ENCODE peak calls at places on chromosome 20, in eight cellular contexts. One of them, this sample, is unnamed.

GRCh38 chr20:44215125-44215524 is 4.6 kb upstream of the OSER1 start:
- DNase-seq in H9: peak; percentile 78
- DNase-seq in fibroblast of villous mesenchyme: peak; percentile 68
- DNase-seq in PC-9: no peak
- DNase-seq in ovary: peak; percentile 71
- DNase-seq in pancreas: peak; percentile 45
- DNase-seq in lower lobe of right lung: peak; percentile 67
- DNase-seq in fibroblast of lung: peak; percentile 74
- DNase-seq in this sample: peak; percentile 72

GRCh38 chr20:43916875-43917371 is 2.3 kb downstream of the TOX2 start:
- DNase-seq in H9: no peak
- DNase-seq in fibroblast of villous mesenchyme: no peak
- DNase-seq in PC-9: peak; percentile 52
- DNase-seq in ovary: no peak
- DNase-seq in pancreas: no peak
- DNase-seq in lower lobe of right lung: no peak
- DNase-seq in fibroblast of lung: peak; percentile 50
- DNase-seq in this sample: no peak

GRCh38 chr20:4513720-4514119 is 208.0 kb upstream of the PRND start:
- DNase-seq in H9: no peak
- DNase-seq in fibroblast of villous mesenchyme: peak; percentile 34
- DNase-seq in PC-9: peak; percentile 42
- DNase-seq in ovary: no peak
- DNase-seq in pancreas: no peak
- DNase-seq in lower lobe of right lung: no peak
- DNase-seq in fibroblast of lung: peak; percentile 73
- DNase-seq in this sample: no peak

GRCh38 chr20:35264755-35265154 is 13.2 kb downstream of the MMP24OS start:
- DNase-seq in H9: peak; percentile 87
- DNase-seq in fibroblast of villous mesenchyme: peak; percentile 18
- DNase-seq in PC-9: no peak
- DNase-seq in ovary: no peak
- DNase-seq in pancreas: no peak
- DNase-seq in lower lobe of right lung: no peak
- DNase-seq in fibroblast of lung: no peak
- DNase-seq in this sample: peak; percentile 58

GRCh38 chr20:2521369-2522305 is 12.9 kb upstream of the ZNF343 start:
- DNase-seq in H9: peak; percentile 47
- DNase-seq in fibroblast of villous mesenchyme: peak; percentile 48
- DNase-seq in PC-9: no peak
- DNase-seq in ovary: no peak
- DNase-seq in pancreas: no peak
- DNase-seq in lower lobe of right lung: no peak
- DNase-seq in fibroblast of lung: peak; percentile 55
- DNase-seq in this sample: peak; percentile 63

GRCh38 chr20:1841554-1842140 is 53.6 kb upstream of the SIRPA start:
- DNase-seq in H9: no peak
- DNase-seq in fibroblast of villous mesenchyme: peak; percentile 74
- DNase-seq in PC-9: no peak
- DNase-seq in ovary: no peak
- DNase-seq in pancreas: no peak
- DNase-seq in lower lobe of right lung: peak; percentile 60
- DNase-seq in fibroblast of lung: peak; percentile 46
- DNase-seq in this sample: no peak

GRCh38 chr20:16400249-16400648 is 173.0 kb downstream of the KIF16B start:
- DNase-seq in H9: no peak
- DNase-seq in fibroblast of villous mesenchyme: no peak
- DNase-seq in PC-9: no peak
- DNase-seq in ovary: no peak
- DNase-seq in pancreas: no peak
- DNase-seq in lower lobe of right lung: no peak
- DNase-seq in fibroblast of lung: no peak
- DNase-seq in this sample: no peak

GRCh38 chr20:59765599-59766177 is 161.3 kb downstream of the PHACTR3 start:
- DNase-seq in H9: peak; percentile 58
- DNase-seq in fibroblast of villous mesenchyme: no peak
- DNase-seq in PC-9: no peak
- DNase-seq in ovary: no peak
- DNase-seq in pancreas: no peak
- DNase-seq in lower lobe of right lung: no peak
- DNase-seq in fibroblast of lung: no peak
- DNase-seq in this sample: peak; percentile 44

GRCh38 chr20:54980321-54980960 is 505.0 kb downstream of the DOK5 start:
- DNase-seq in H9: no peak
- DNase-seq in fibroblast of villous mesenchyme: no peak
- DNase-seq in PC-9: no peak
- DNase-seq in ovary: no peak
- DNase-seq in pancreas: no peak
- DNase-seq in lower lobe of right lung: no peak
- DNase-seq in fibroblast of lung: no peak
- DNase-seq in this sample: no peak

GRCh38 chr20:8579060-8579459 is 447.0 kb downstream of the PLCB1 start:
- DNase-seq in H9: no peak
- DNase-seq in fibroblast of villous mesenchyme: no peak
- DNase-seq in PC-9: no peak
- DNase-seq in ovary: no peak
- DNase-seq in pancreas: no peak
- DNase-seq in lower lobe of right lung: no peak
- DNase-seq in fibroblast of lung: no peak
- DNase-seq in this sample: no peak

GRCh38 chr20:59740621-59741020 is 136.3 kb downstream of the PHACTR3 start:
- DNase-seq in H9: no peak
- DNase-seq in fibroblast of villous mesenchyme: no peak
- DNase-seq in PC-9: no peak
- DNase-seq in ovary: no peak
- DNase-seq in pancreas: no peak
- DNase-seq in lower lobe of right lung: no peak
- DNase-seq in fibroblast of lung: no peak
- DNase-seq in this sample: no peak

GRCh38 chr20:60512436-60512835 is 554.2 kb downstream of the CDH26 start:
- DNase-seq in H9: peak; percentile 39
- DNase-seq in fibroblast of villous mesenchyme: peak; percentile 7
- DNase-seq in PC-9: no peak
- DNase-seq in ovary: no peak
- DNase-seq in pancreas: no peak
- DNase-seq in lower lobe of right lung: no peak
- DNase-seq in fibroblast of lung: peak; percentile 58
- DNase-seq in this sample: no peak

GRCh38 chr20:58472273-58473018 is 42.8 kb downstream of the APCDD1L start:
- DNase-seq in H9: no peak
- DNase-seq in fibroblast of villous mesenchyme: no peak
- DNase-seq in PC-9: no peak
- DNase-seq in ovary: no peak
- DNase-seq in pancreas: no peak
- DNase-seq in lower lobe of right lung: no peak
- DNase-seq in fibroblast of lung: no peak
- DNase-seq in this sample: no peak

GRCh38 chr20:6660441-6660840 is 107.0 kb upstream of the BMP2 start:
- DNase-seq in H9: no peak
- DNase-seq in fibroblast of villous mesenchyme: no peak
- DNase-seq in PC-9: no peak
- DNase-seq in ovary: no peak
- DNase-seq in pancreas: no peak
- DNase-seq in lower lobe of right lung: peak; percentile 56
- DNase-seq in fibroblast of lung: no peak
- DNase-seq in this sample: no peak

GRCh38 chr20:59104848-59105247 is 58.8 kb upstream of the ZNF831 start:
- DNase-seq in H9: no peak
- DNase-seq in fibroblast of villous mesenchyme: no peak
- DNase-seq in PC-9: no peak
- DNase-seq in ovary: no peak
- DNase-seq in pancreas: no peak
- DNase-seq in lower lobe of right lung: no peak
- DNase-seq in fibroblast of lung: no peak
- DNase-seq in this sample: no peak

GRCh38 chr20:51221791-51222408 is 199.0 kb upstream of the KCNG1 start:
- DNase-seq in H9: peak; percentile 72
- DNase-seq in fibroblast of villous mesenchyme: peak; percentile 8
- DNase-seq in PC-9: peak; percentile 76
- DNase-seq in ovary: no peak
- DNase-seq in pancreas: no peak
- DNase-seq in lower lobe of right lung: no peak
- DNase-seq in fibroblast of lung: peak; percentile 86
- DNase-seq in this sample: no peak

GRCh38 chr20:40592891-40593290 is 96.1 kb downstream of the MAFB start:
- DNase-seq in H9: no peak
- DNase-seq in fibroblast of villous mesenchyme: no peak
- DNase-seq in PC-9: no peak
- DNase-seq in ovary: no peak
- DNase-seq in pancreas: no peak
- DNase-seq in lower lobe of right lung: no peak
- DNase-seq in fibroblast of lung: no peak
- DNase-seq in this sample: no peak

GRCh38 chr20:48635791-48636267 is 192.0 kb downstream of the PREX1 start:
- DNase-seq in H9: peak; percentile 82
- DNase-seq in fibroblast of villous mesenchyme: peak; percentile 50
- DNase-seq in PC-9: peak; percentile 50
- DNase-seq in ovary: no peak
- DNase-seq in pancreas: no peak
- DNase-seq in lower lobe of right lung: peak; percentile 66
- DNase-seq in fibroblast of lung: peak; percentile 39
- DNase-seq in this sample: peak; percentile 76

GRCh38 chr20:7939663-7940062 is 595 bp downstream of the HAO1 start:
- DNase-seq in H9: no peak
- DNase-seq in fibroblast of villous mesenchyme: no peak
- DNase-seq in PC-9: no peak
- DNase-seq in ovary: no peak
- DNase-seq in pancreas: no peak
- DNase-seq in lower lobe of right lung: no peak
- DNase-seq in fibroblast of lung: no peak
- DNase-seq in this sample: no peak

DNA sequence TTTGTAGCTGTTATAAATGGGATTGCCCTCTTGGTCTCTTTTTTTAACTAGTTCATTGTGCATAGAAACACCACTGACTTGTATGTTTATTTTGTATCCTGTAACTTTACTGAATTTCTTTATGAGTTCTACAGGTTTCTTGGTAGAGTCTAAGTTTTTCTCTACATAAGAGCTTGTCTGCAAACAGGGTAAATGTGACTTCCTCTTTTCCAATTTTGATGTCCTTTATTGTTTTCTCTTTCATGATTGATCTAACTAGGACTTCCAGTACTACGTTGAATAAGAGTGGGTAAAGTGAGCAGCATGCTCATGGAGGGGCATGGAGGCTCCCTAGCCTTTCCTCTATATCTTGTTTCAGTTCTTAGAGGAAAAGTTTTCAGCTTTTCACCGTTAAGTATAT is 3.0 kb upstream of the WFDC10A start:
- DNase-seq in H9: no peak
- DNase-seq in fibroblast of villous mesenchyme: no peak
- DNase-seq in PC-9: no peak
- DNase-seq in ovary: no peak
- DNase-seq in pancreas: no peak
- DNase-seq in lower lobe of right lung: no peak
- DNase-seq in fibroblast of lung: no peak
- DNase-seq in this sample: no peak
- TF ChIP-seq CTCF in H9: no peak
- TF ChIP-seq CTCF in fibroblast of villous mesenchyme: no peak
- TF ChIP-seq CTCF in PC-9: no peak
- TF ChIP-seq CTCF in ovary: no peak
- TF ChIP-seq CTCF in pancreas: no peak
- TF ChIP-seq CTCF in lower lobe of right lung: no peak
- TF ChIP-seq CTCF in fibroblast of lung: no peak
- TF ChIP-seq CTCF in this sample: no peak

DNA sequence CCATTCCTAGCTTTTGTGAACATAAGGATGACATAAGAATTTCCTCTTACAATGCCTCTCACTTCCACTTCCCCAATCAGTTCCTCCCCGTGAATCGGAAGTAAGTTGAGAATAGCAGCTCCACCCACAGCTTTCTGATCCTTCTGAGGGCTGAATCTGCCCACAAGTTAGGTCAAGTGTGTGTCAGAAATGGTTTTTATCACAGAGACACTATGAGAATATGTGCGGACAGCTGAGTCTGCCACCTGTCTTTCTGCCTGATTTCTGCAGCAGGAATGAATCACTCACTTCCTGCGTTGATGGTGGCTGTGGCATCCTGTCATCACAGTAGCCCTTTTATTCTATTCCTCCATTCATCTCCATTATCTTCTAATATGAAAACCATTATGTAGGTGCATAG is 70.2 kb downstream of the RIN2 start:
- DNase-seq in H9: no peak
- DNase-seq in fibroblast of villous mesenchyme: peak; percentile 45
- DNase-seq in PC-9: peak; percentile 52
- DNase-seq in ovary: no peak
- DNase-seq in pancreas: no peak
- DNase-seq in lower lobe of right lung: no peak
- DNase-seq in fibroblast of lung: peak; percentile 35
- DNase-seq in this sample: no peak
- TF ChIP-seq CTCF in H9: peak; percentile 17
- TF ChIP-seq CTCF in fibroblast of villous mesenchyme: peak; percentile 50
- TF ChIP-seq CTCF in PC-9: peak; percentile 45
- TF ChIP-seq CTCF in ovary: no peak
- TF ChIP-seq CTCF in pancreas: no peak
- TF ChIP-seq CTCF in lower lobe of right lung: peak; percentile 16
- TF ChIP-seq CTCF in fibroblast of lung: peak; percentile 30
- TF ChIP-seq CTCF in this sample: no peak

GRCh38 chr20:24872291-24873014 is 76.6 kb upstream of the CST7 start:
- DNase-seq in H9: no peak
- DNase-seq in fibroblast of villous mesenchyme: no peak
- DNase-seq in PC-9: no peak
- DNase-seq in ovary: no peak
- DNase-seq in pancreas: no peak
- DNase-seq in lower lobe of right lung: no peak
- DNase-seq in fibroblast of lung: no peak
- DNase-seq in this sample: no peak
- TF ChIP-seq CTCF in H9: no peak
- TF ChIP-seq CTCF in fibroblast of villous mesenchyme: no peak
- TF ChIP-seq CTCF in PC-9: no peak
- TF ChIP-seq CTCF in ovary: no peak
- TF ChIP-seq CTCF in pancreas: no peak
- TF ChIP-seq CTCF in lower lobe of right lung: no peak
- TF ChIP-seq CTCF in fibroblast of lung: no peak
- TF ChIP-seq CTCF in this sample: no peak

GRCh38 chr20:46562009-46562372 is 11.5 kb upstream of the OCSTAMP start:
- DNase-seq in H9: no peak
- DNase-seq in fibroblast of villous mesenchyme: no peak
- DNase-seq in PC-9: no peak
- DNase-seq in ovary: no peak
- DNase-seq in pancreas: no peak
- DNase-seq in lower lobe of right lung: no peak
- DNase-seq in fibroblast of lung: no peak
- DNase-seq in this sample: no peak

GRCh38 chr20:46558511-46558959 is 8.1 kb upstream of the OCSTAMP start:
- DNase-seq in H9: no peak
- DNase-seq in fibroblast of villous mesenchyme: peak; percentile 61
- DNase-seq in PC-9: peak; percentile 53
- DNase-seq in ovary: peak; percentile 19
- DNase-seq in pancreas: no peak
- DNase-seq in lower lobe of right lung: no peak
- DNase-seq in fibroblast of lung: peak; percentile 87
- DNase-seq in this sample: no peak

GRCh38 chr20:46557231-46557956 is 6.9 kb upstream of the OCSTAMP start:
- DNase-seq in H9: no peak
- DNase-seq in fibroblast of villous mesenchyme: peak; percentile 25
- DNase-seq in PC-9: no peak
- DNase-seq in ovary: no peak
- DNase-seq in pancreas: no peak
- DNase-seq in lower lobe of right lung: no peak
- DNase-seq in fibroblast of lung: no peak
- DNase-seq in this sample: no peak

GRCh38 chr20:46559001-46559400 is 8.5 kb upstream of the OCSTAMP start:
- DNase-seq in H9: no peak
- DNase-seq in fibroblast of villous mesenchyme: no peak
- DNase-seq in PC-9: no peak
- DNase-seq in ovary: no peak
- DNase-seq in pancreas: no peak
- DNase-seq in lower lobe of right lung: no peak
- DNase-seq in fibroblast of lung: no peak
- DNase-seq in this sample: no peak

GRCh38 chr20:46559685-46560440 is 9.4 kb upstream of the OCSTAMP start:
- DNase-seq in H9: no peak
- DNase-seq in fibroblast of villous mesenchyme: no peak
- DNase-seq in PC-9: no peak
- DNase-seq in ovary: no peak
- DNase-seq in pancreas: no peak
- DNase-seq in lower lobe of right lung: no peak
- DNase-seq in fibroblast of lung: no peak
- DNase-seq in this sample: no peak
- TF ChIP-seq CTCF in H9: peak; percentile 33
- TF ChIP-seq CTCF in fibroblast of villous mesenchyme: no peak
- TF ChIP-seq CTCF in PC-9: peak; percentile 44
- TF ChIP-seq CTCF in ovary: no peak
- TF ChIP-seq CTCF in pancreas: no peak
- TF ChIP-seq CTCF in lower lobe of right lung: no peak
- TF ChIP-seq CTCF in fibroblast of lung: no peak
- TF ChIP-seq CTCF in this sample: no peak

This sample was measured in endothelial cell.